ENCODE peak calls at places on chromosomes 3 and 15, in ten cellular contexts. B, O, F, W, I, Z, N, U, M and D are unnamed samples.

GRCh38 chr15:36449084-36449661 is 130.3 kb upstream of the CDIN1 start:
- DNase-seq in N (no peak), W (no peak), Z (no peak), I (no peak), M (no peak), O (no peak), U (peak; percentile 51), F (no peak), B (no peak), D (no peak)

GRCh38 chr3:158709666-158710083 is 22.6 kb downstream of the RARRES1 start:
- DNase-seq in W (peak; percentile 99), B (peak; percentile 92), I (no peak), Z (no peak), F (no peak), U (peak; percentile 20), O (peak; percentile 86), M (no peak), N (no peak), D (peak; percentile 89)

GRCh38 chr3:194321666-194322640 is 29.2 kb downstream of the CPN2 start:
- DNase-seq in M (no peak), B (no peak), Z (no peak), F (no peak), N (no peak), I (no peak), U (peak; percentile 54), O (no peak), W (no peak), D (no peak)

GRCh38 chr15:26098801-26099200 is 235.7 kb upstream of the ATP10A start:
- DNase-seq in M (no peak), B (no peak), W (no peak), N (no peak), I (no peak), O (no peak), U (no peak), Z (no peak), F (no peak), D (no peak)

GRCh38 chr3:130976706-130977105 is 49.9 kb downstream of the ASTE1 start:
- DNase-seq in M (no peak), W (no peak), B (no peak), Z (no peak), N (no peak), O (no peak), F (peak; percentile 94), U (no peak), I (no peak), D (no peak)

GRCh38 chr15:81160312-81161214 is 26.5 kb downstream of the CFAP161 start:
- DNase-seq in Z (no peak), F (no peak), U (no peak), N (no peak), W (peak; percentile 76), B (peak; percentile 96), M (no peak), I (no peak), O (peak; percentile 91), D (no peak)

GRCh38 chr15:28876131-28876844 is 9.5 kb upstream of the APBA2 start:
- DNase-seq in Z (no peak), B (no peak), M (no peak), I (no peak), U (no peak), W (no peak), N (no peak), O (no peak), F (no peak), D (no peak)

GRCh38 chr15:88331291-88331690 is 74.8 kb upstream of the NTRK3 start:
- DNase-seq in I (peak; percentile 5), Z (peak; percentile 3), W (no peak), N (peak; percentile 42), B (peak; percentile 31), O (no peak), U (peak; percentile 23), F (no peak), M (no peak), D (peak; percentile 54)

GRCh38 chr3:49554639-49555265 is 475 bp downstream of the BSN start:
- DNase-seq in U (no peak), W (no peak), M (no peak), B (peak; percentile 35), N (no peak), O (no peak), F (peak; percentile 61), I (peak; percentile 49), Z (peak; percentile 26), D (peak; percentile 51)